ENCODE peak calls at places on chromosomes 6 and 20, in four cellular contexts. One of them, this sample, is unnamed.

GRCh38 chr6:36595168-36595818 is 1.1 kb downstream of the SRSF3 start:
- DNase-seq in Caco-2: no peak
- DNase-seq in OCI-LY7: peak; percentile 36
- DNase-seq in Peyer's patch: peak; percentile 56
- DNase-seq in this sample: no peak

GRCh38 chr6:7911345-7911725 is 747 bp upstream of the TXNDC5 start:
- DNase-seq in Caco-2: no peak
- DNase-seq in OCI-LY7: peak; percentile 43
- DNase-seq in Peyer's patch: no peak
- DNase-seq in this sample: no peak

GRCh38 chr6:138647006-138647405 is 126.6 kb upstream of the CCDC28A start:
- DNase-seq in Caco-2: no peak
- DNase-seq in OCI-LY7: no peak
- DNase-seq in Peyer's patch: no peak
- DNase-seq in this sample: no peak

GRCh38 chr6:136846046-136846445 is 23.7 kb downstream of the PEX7 start:
- DNase-seq in Caco-2: no peak
- DNase-seq in OCI-LY7: peak; percentile 60
- DNase-seq in Peyer's patch: no peak
- DNase-seq in this sample: peak; percentile 12

GRCh38 chr20:53617791-53618489 is 24.3 kb upstream of the ZNF217 start:
- DNase-seq in Caco-2: peak; percentile 39
- DNase-seq in OCI-LY7: peak; percentile 9
- DNase-seq in Peyer's patch: no peak
- DNase-seq in this sample: no peak

GRCh38 chr6:142680308-142680707 is 264.7 kb downstream of the HIVEP2 start:
- DNase-seq in Caco-2: no peak
- DNase-seq in OCI-LY7: no peak
- DNase-seq in Peyer's patch: no peak
- DNase-seq in this sample: no peak

GRCh38 chr20:49288784-49289696 is 11.2 kb upstream of the ZNFX1 start:
- DNase-seq in Caco-2: peak; percentile 72
- DNase-seq in OCI-LY7: no peak
- DNase-seq in Peyer's patch: no peak
- DNase-seq in this sample: no peak

GRCh38 chr6:147528511-147529145 is 20.1 kb downstream of the SAMD5 start:
- DNase-seq in Caco-2: no peak
- DNase-seq in OCI-LY7: no peak
- DNase-seq in Peyer's patch: no peak
- DNase-seq in this sample: no peak

GRCh38 chr6:129635396-129636164 is 74.4 kb downstream of the ARHGAP18 start:
- DNase-seq in Caco-2: no peak
- DNase-seq in OCI-LY7: no peak
- DNase-seq in Peyer's patch: no peak
- DNase-seq in this sample: no peak

GRCh38 chr20:62670156-62670555 is 27.9 kb downstream of the SLCO4A1 start:
- DNase-seq in Caco-2: no peak
- DNase-seq in OCI-LY7: no peak
- DNase-seq in Peyer's patch: no peak
- DNase-seq in this sample: no peak

GRCh38 chr20:62667530-62668440 is 25.5 kb downstream of the SLCO4A1 start:
- DNase-seq in Caco-2: no peak
- DNase-seq in OCI-LY7: no peak
- DNase-seq in Peyer's patch: no peak
- DNase-seq in this sample: no peak

GRCh38 chr20:62666736-62667529 is 24.6 kb downstream of the SLCO4A1 start:
- DNase-seq in Caco-2: no peak
- DNase-seq in OCI-LY7: no peak
- DNase-seq in Peyer's patch: no peak
- DNase-seq in this sample: no peak

GRCh38 chr20:62665826-62666735 is 23.8 kb downstream of the SLCO4A1 start:
- DNase-seq in Caco-2: no peak
- DNase-seq in OCI-LY7: no peak
- DNase-seq in Peyer's patch: no peak
- DNase-seq in this sample: no peak

GRCh38 chr20:62668441-62669027 is 26.2 kb downstream of the SLCO4A1 start:
- DNase-seq in Caco-2: peak; percentile 90
- DNase-seq in OCI-LY7: peak; percentile 24
- DNase-seq in Peyer's patch: peak; percentile 49
- DNase-seq in this sample: no peak
- H3K4me3 ChIP-seq in Caco-2: no peak overlapping the region
- H3K4me3 ChIP-seq in OCI-LY7: no peak overlapping the region
- H3K4me3 ChIP-seq in Peyer's patch: no peak overlapping the region
- H3K4me3 ChIP-seq in this sample: no peak overlapping the region

DNA sequence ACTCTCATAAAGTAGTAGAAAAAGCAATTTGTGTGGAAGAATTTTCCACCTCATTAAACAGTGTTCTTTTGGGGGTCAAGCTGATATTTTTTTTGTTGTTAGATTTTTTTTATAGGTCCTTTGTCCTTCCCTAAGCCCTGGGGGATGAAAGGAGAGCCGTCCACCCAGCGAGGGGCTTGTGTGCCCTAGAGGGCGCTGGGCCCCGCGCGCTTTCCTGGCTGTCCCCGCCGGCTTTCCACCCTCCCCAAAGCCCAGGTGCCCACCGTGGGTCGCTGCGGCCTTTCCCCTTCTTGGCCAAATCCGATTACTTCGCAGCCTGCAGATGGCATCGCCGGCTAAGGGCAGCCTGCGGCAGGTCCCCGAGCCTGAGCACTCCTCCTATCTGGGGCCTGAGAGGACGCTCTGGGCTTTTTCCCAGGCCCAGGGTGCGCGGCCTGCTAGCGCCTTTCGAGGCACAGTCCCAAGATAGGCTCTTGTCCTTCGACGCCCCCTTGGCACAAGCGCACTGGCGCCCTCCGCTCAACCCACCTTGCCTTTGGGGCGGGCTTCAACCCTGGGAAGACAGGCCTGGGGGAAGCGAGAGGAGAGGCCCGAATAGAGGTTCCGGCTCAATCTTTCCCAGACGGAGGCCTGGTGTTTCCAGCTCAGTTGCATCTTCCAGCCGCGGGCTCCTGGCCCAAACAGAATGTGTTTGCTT is 33.6 kb downstream of the TFAP2A start:
- DNase-seq in Caco-2: no peak
- DNase-seq in OCI-LY7: no peak
- DNase-seq in Peyer's patch: no peak
- DNase-seq in this sample: no peak
- TF ChIP-seq CTCF in Caco-2: no peak
- TF ChIP-seq CTCF in OCI-LY7: peak; percentile 8
- TF ChIP-seq CTCF in Peyer's patch: no peak
- TF ChIP-seq CTCF in this sample: peak; percentile 13

GRCh38 chr6:90285611-90286381 is 10.8 kb downstream of the BACH2 start:
- DNase-seq in Caco-2: peak; percentile 33
- DNase-seq in OCI-LY7: peak; percentile 73
- DNase-seq in Peyer's patch: peak; percentile 82
- DNase-seq in this sample: peak; percentile 76
- H3K4me3 ChIP-seq in Caco-2: no peak overlapping the region
- H3K4me3 ChIP-seq in OCI-LY7: peak overlapping the region; percentile 65
- H3K4me3 ChIP-seq in Peyer's patch: peak overlapping the region; percentile 5
- H3K4me3 ChIP-seq in this sample: peak overlapping the region; percentile 14

GRCh38 chr20:63421913-63422312 is 50.5 kb downstream of the KCNQ2 start:
- DNase-seq in Caco-2: no peak
- DNase-seq in OCI-LY7: no peak
- DNase-seq in Peyer's patch: no peak
- DNase-seq in this sample: no peak

GRCh38 chr20:63425846-63426485 is 46.5 kb downstream of the KCNQ2 start:
- DNase-seq in Caco-2: no peak
- DNase-seq in OCI-LY7: peak; percentile 3
- DNase-seq in Peyer's patch: no peak
- DNase-seq in this sample: no peak

GRCh38 chr20:63424613-63425012 is 47.8 kb downstream of the KCNQ2 start:
- DNase-seq in Caco-2: no peak
- DNase-seq in OCI-LY7: no peak
- DNase-seq in Peyer's patch: no peak
- DNase-seq in this sample: no peak

GRCh38 chr20:63422653-63423052 is 49.8 kb downstream of the KCNQ2 start:
- DNase-seq in Caco-2: no peak
- DNase-seq in OCI-LY7: no peak
- DNase-seq in Peyer's patch: no peak
- DNase-seq in this sample: no peak

GRCh38 chr20:63423751-63424150 is 48.7 kb downstream of the KCNQ2 start:
- DNase-seq in Caco-2: no peak
- DNase-seq in OCI-LY7: no peak
- DNase-seq in Peyer's patch: no peak
- DNase-seq in this sample: no peak
- TF ChIP-seq CTCF in Caco-2: no peak
- TF ChIP-seq CTCF in OCI-LY7: no peak
- TF ChIP-seq CTCF in Peyer's patch: no peak
- TF ChIP-seq CTCF in this sample: no peak

DNA sequence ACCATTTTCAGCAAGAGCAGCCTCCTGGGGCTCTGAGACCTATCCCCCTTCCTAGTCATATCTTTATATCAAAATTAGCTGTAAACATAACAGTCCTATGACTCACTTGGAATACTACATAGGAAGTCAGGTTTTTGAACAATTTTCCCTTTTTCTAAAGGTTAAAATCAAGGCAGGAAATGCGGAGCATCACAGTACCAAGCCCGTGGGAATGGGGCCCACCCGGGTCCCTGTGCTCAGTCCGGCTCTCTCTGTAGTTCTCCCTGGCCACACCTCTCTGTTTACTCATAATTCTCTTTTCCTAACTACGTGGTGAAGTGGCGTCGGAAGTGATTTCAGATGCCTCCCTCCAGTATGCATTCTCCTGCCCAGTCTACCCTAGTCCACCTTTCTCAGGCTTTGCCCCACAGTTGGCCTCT is 109.7 kb upstream of the TMEM170B start:
- DNase-seq in Caco-2: no peak
- DNase-seq in OCI-LY7: no peak
- DNase-seq in Peyer's patch: no peak
- DNase-seq in this sample: no peak
- H3K4me3 ChIP-seq in Caco-2: no peak overlapping the region
- H3K4me3 ChIP-seq in OCI-LY7: no peak overlapping the region
- H3K4me3 ChIP-seq in Peyer's patch: no peak overlapping the region
- H3K4me3 ChIP-seq in this sample: no peak overlapping the region

GRCh38 chr20:14632906-14633305 is 295.5 kb upstream of the FLRT3 start:
- DNase-seq in Caco-2: no peak
- DNase-seq in OCI-LY7: no peak
- DNase-seq in Peyer's patch: no peak
- DNase-seq in this sample: no peak
- TF ChIP-seq CTCF in Caco-2: no peak
- TF ChIP-seq CTCF in OCI-LY7: no peak
- TF ChIP-seq CTCF in Peyer's patch: no peak
- TF ChIP-seq CTCF in this sample: peak; percentile 7

DNA sequence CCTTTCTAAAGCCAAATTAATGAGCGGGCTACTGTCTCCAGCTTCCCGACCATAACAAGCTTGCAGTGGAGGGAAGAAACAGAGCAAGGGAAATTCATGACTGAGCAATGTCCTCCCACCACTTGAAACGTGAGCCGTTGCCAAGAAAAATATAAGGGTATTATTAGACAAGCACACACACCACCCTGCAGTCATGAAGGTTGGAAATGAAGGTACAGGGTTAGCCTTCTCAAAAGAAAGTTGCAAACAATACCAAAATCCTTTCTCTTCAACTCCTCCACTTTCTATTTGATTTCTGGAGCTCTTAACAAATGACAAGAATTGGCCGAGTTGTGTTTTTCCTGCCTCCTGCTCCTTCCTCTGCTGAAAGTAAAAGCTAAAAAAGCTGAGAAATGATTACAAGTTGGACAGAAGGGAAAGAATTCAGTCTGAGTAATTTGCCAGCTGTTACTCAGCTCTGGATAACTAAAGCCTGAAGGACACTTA is 151.1 kb upstream of the B3GAT2 start:
- DNase-seq in Caco-2: no peak
- DNase-seq in OCI-LY7: no peak
- DNase-seq in Peyer's patch: no peak
- DNase-seq in this sample: no peak
- H3K4me3 ChIP-seq in Caco-2: no peak overlapping the region
- H3K4me3 ChIP-seq in OCI-LY7: no peak overlapping the region
- H3K4me3 ChIP-seq in Peyer's patch: no peak overlapping the region
- H3K4me3 ChIP-seq in this sample: no peak overlapping the region

GRCh38 chr6:73364121-73364520 is 1.7 kb downstream of the KHDC3L start:
- DNase-seq in Caco-2: no peak
- DNase-seq in OCI-LY7: no peak
- DNase-seq in Peyer's patch: no peak
- DNase-seq in this sample: no peak

GRCh38 chr6:73364549-73364948 is 2.1 kb downstream of the KHDC3L start:
- DNase-seq in Caco-2: no peak
- DNase-seq in OCI-LY7: no peak
- DNase-seq in Peyer's patch: no peak
- DNase-seq in this sample: no peak

GRCh38 chr6:73363537-73363875 is 1.0 kb downstream of the KHDC3L start:
- DNase-seq in Caco-2: no peak
- DNase-seq in OCI-LY7: no peak
- DNase-seq in Peyer's patch: no peak
- DNase-seq in this sample: no peak

GRCh38 chr6:73362358-73362757 is at the start of gene KHDC3L:
- DNase-seq in Caco-2: no peak
- DNase-seq in OCI-LY7: no peak
- DNase-seq in Peyer's patch: no peak
- DNase-seq in this sample: no peak

DNA sequence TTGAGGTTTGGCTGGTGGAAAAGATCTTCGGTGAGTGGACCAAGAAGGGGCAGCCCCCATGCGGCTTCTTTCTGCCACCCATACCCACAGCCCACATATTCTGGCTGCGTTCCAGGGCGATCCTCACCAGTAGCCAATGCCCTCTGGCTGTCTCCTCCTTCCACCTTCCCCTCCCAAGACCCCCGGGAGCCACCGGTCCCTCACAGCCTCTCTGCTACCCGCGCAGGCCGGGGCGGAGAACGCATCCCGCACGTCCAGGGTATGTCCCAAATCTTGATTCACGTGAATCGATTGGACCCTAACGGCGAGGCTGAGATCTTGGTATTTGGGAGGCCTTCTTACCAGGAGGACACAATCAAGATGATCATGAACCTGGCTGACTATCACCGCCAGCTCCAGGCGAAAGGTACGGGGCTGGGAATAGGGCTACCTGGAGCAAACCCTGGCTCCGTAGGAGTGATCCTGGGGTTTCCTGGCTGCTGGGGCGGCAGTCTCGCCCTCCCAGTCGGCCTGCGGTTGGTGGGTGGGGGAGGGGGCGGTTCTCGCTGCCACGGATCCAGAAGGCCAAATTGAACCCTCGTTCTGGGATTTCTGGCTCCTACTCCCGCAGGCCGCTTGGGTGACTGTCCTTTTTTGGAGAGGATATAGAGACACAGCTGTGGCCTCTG is 545 bp downstream of the KHDC3L start:
- DNase-seq in Caco-2: no peak
- DNase-seq in OCI-LY7: no peak
- DNase-seq in Peyer's patch: no peak
- DNase-seq in this sample: no peak
- TF ChIP-seq CTCF in Caco-2: no peak
- TF ChIP-seq CTCF in OCI-LY7: no peak
- TF ChIP-seq CTCF in Peyer's patch: no peak
- TF ChIP-seq CTCF in this sample: no peak

GRCh38 chr6:32976334-32977069 is 8.1 kb downstream of the BRD2 start:
- DNase-seq in Caco-2: no peak
- DNase-seq in OCI-LY7: no peak
- DNase-seq in Peyer's patch: no peak
- DNase-seq in this sample: no peak

GRCh38 chr6:32975886-32976285 is 7.5 kb downstream of the BRD2 start:
- DNase-seq in Caco-2: no peak
- DNase-seq in OCI-LY7: no peak
- DNase-seq in Peyer's patch: no peak
- DNase-seq in this sample: no peak

GRCh38 chr6:32973934-32974333 is 5.5 kb downstream of the BRD2 start:
- DNase-seq in Caco-2: no peak
- DNase-seq in OCI-LY7: peak; percentile 45
- DNase-seq in Peyer's patch: no peak
- DNase-seq in this sample: no peak

GRCh38 chr6:32973144-32973854 is 4.9 kb downstream of the BRD2 start:
- DNase-seq in Caco-2: no peak
- DNase-seq in OCI-LY7: peak; percentile 62
- DNase-seq in Peyer's patch: peak; percentile 47
- DNase-seq in this sample: no peak

GRCh38 chr6:32974541-32975308 is 6.3 kb downstream of the BRD2 start:
- DNase-seq in Caco-2: no peak
- DNase-seq in OCI-LY7: no peak
- DNase-seq in Peyer's patch: no peak
- DNase-seq in this sample: no peak
- H3K4me3 ChIP-seq in Caco-2: peak overlapping the region; percentile 92
- H3K4me3 ChIP-seq in OCI-LY7: peak overlapping the region; percentile 93
- H3K4me3 ChIP-seq in Peyer's patch: peak overlapping the region; percentile 92
- H3K4me3 ChIP-seq in this sample: peak overlapping the region; percentile 90